ENCODE peak calls at places on chromosomes 6 and 20, in five cellular contexts. One of them, this sample, is unnamed.

GRCh38 chr6:100889351-100889750 is 8.2 kb upstream of the ASCC3 start:
- DNase-seq in stimulated activated CD4-positive, alpha-beta T cell treated with anti-CD3 and anti-CD28 coated beads, Interleukin-12 subunit alpha, Interleukin-12 subunit beta, amount 100 ng/mL, for 4 hours: no peak
- DNase-seq in cardiac muscle cell: no peak
- DNase-seq in tibial artery: no peak
- DNase-seq in hypothalamus: no peak
- DNase-seq in this sample: no peak

GRCh38 chr20:52247548-52247947 is 56.0 kb upstream of the ZFP64 start:
- DNase-seq in cardiac muscle cell: no peak
- DNase-seq in stimulated activated CD4-positive, alpha-beta T cell treated with anti-CD3 and anti-CD28 coated beads, Interleukin-12 subunit alpha, Interleukin-12 subunit beta, amount 100 ng/mL, for 4 hours: no peak
- DNase-seq in tibial artery: no peak
- DNase-seq in hypothalamus: no peak
- DNase-seq in this sample: no peak

GRCh38 chr20:51449498-51450220 is 92.9 kb downstream of the NFATC2 start:
- DNase-seq in stimulated activated CD4-positive, alpha-beta T cell treated with anti-CD3 and anti-CD28 coated beads, Interleukin-12 subunit alpha, Interleukin-12 subunit beta, amount 100 ng/mL, for 4 hours: no peak
- DNase-seq in tibial artery: no peak
- DNase-seq in hypothalamus: no peak
- DNase-seq in cardiac muscle cell: no peak
- DNase-seq in this sample: no peak

GRCh38 chr6:34152042-34152524 is 6.2 kb upstream of the GRM4 start:
- DNase-seq in stimulated activated CD4-positive, alpha-beta T cell treated with anti-CD3 and anti-CD28 coated beads, Interleukin-12 subunit alpha, Interleukin-12 subunit beta, amount 100 ng/mL, for 4 hours: no peak
- DNase-seq in cardiac muscle cell: no peak
- DNase-seq in hypothalamus: no peak
- DNase-seq in tibial artery: no peak
- DNase-seq in this sample: no peak

GRCh38 chr6:143745160-143746133 is 67.7 kb downstream of the PHACTR2 start:
- DNase-seq in stimulated activated CD4-positive, alpha-beta T cell treated with anti-CD3 and anti-CD28 coated beads, Interleukin-12 subunit alpha, Interleukin-12 subunit beta, amount 100 ng/mL, for 4 hours: no peak
- DNase-seq in tibial artery: no peak
- DNase-seq in hypothalamus: no peak
- DNase-seq in cardiac muscle cell: peak
- DNase-seq in this sample: peak

GRCh38 chr6:117497237-117497636 is 14.8 kb downstream of the DCBLD1 start:
- DNase-seq in hypothalamus: no peak
- DNase-seq in tibial artery: no peak
- DNase-seq in cardiac muscle cell: no peak
- DNase-seq in stimulated activated CD4-positive, alpha-beta T cell treated with anti-CD3 and anti-CD28 coated beads, Interleukin-12 subunit alpha, Interleukin-12 subunit beta, amount 100 ng/mL, for 4 hours: no peak
- DNase-seq in this sample: no peak

GRCh38 chr6:125511809-125512341 is 210.1 kb upstream of the HDDC2 start:
- DNase-seq in hypothalamus: no peak
- DNase-seq in stimulated activated CD4-positive, alpha-beta T cell treated with anti-CD3 and anti-CD28 coated beads, Interleukin-12 subunit alpha, Interleukin-12 subunit beta, amount 100 ng/mL, for 4 hours: no peak
- DNase-seq in cardiac muscle cell: peak
- DNase-seq in tibial artery: no peak
- DNase-seq in this sample: peak

GRCh38 chr20:60691966-60692615 is 560.0 kb upstream of the CDH4 start:
- DNase-seq in tibial artery: no peak
- DNase-seq in stimulated activated CD4-positive, alpha-beta T cell treated with anti-CD3 and anti-CD28 coated beads, Interleukin-12 subunit alpha, Interleukin-12 subunit beta, amount 100 ng/mL, for 4 hours: no peak
- DNase-seq in cardiac muscle cell: no peak
- DNase-seq in hypothalamus: no peak
- DNase-seq in this sample: no peak

GRCh38 chr6:99614430-99615161 is 8.0 kb downstream of the PRDM13 start:
- DNase-seq in hypothalamus: no peak
- DNase-seq in tibial artery: no peak
- DNase-seq in cardiac muscle cell: no peak
- DNase-seq in stimulated activated CD4-positive, alpha-beta T cell treated with anti-CD3 and anti-CD28 coated beads, Interleukin-12 subunit alpha, Interleukin-12 subunit beta, amount 100 ng/mL, for 4 hours: no peak
- DNase-seq in this sample: no peak

GRCh38 chr20:32167552-32167951 is 40.0 kb downstream of the PLAGL2 start:
- DNase-seq in stimulated activated CD4-positive, alpha-beta T cell treated with anti-CD3 and anti-CD28 coated beads, Interleukin-12 subunit alpha, Interleukin-12 subunit beta, amount 100 ng/mL, for 4 hours: no peak
- DNase-seq in tibial artery: peak
- DNase-seq in cardiac muscle cell: no peak
- DNase-seq in hypothalamus: no peak
- DNase-seq in this sample: no peak

GRCh38 chr6:139154885-139155547 is 20.1 kb downstream of the HECA start:
- DNase-seq in hypothalamus: no peak
- DNase-seq in tibial artery: no peak
- DNase-seq in stimulated activated CD4-positive, alpha-beta T cell treated with anti-CD3 and anti-CD28 coated beads, Interleukin-12 subunit alpha, Interleukin-12 subunit beta, amount 100 ng/mL, for 4 hours: no peak
- DNase-seq in cardiac muscle cell: no peak
- DNase-seq in this sample: no peak

GRCh38 chr20:2729791-2730190 is 37.2 kb downstream of the EBF4 start:
- DNase-seq in stimulated activated CD4-positive, alpha-beta T cell treated with anti-CD3 and anti-CD28 coated beads, Interleukin-12 subunit alpha, Interleukin-12 subunit beta, amount 100 ng/mL, for 4 hours: no peak
- DNase-seq in hypothalamus: no peak
- DNase-seq in cardiac muscle cell: peak
- DNase-seq in tibial artery: no peak
- DNase-seq in this sample: no peak

GRCh38 chr6:66355471-66355870 is 648.4 kb upstream of the EYS start:
- DNase-seq in cardiac muscle cell: no peak
- DNase-seq in hypothalamus: no peak
- DNase-seq in tibial artery: no peak
- DNase-seq in stimulated activated CD4-positive, alpha-beta T cell treated with anti-CD3 and anti-CD28 coated beads, Interleukin-12 subunit alpha, Interleukin-12 subunit beta, amount 100 ng/mL, for 4 hours: no peak
- DNase-seq in this sample: no peak

GRCh38 chr6:35297541-35298481 is at the start of gene DEF6:
- DNase-seq in hypothalamus: no peak
- DNase-seq in stimulated activated CD4-positive, alpha-beta T cell treated with anti-CD3 and anti-CD28 coated beads, Interleukin-12 subunit alpha, Interleukin-12 subunit beta, amount 100 ng/mL, for 4 hours: peak
- DNase-seq in cardiac muscle cell: peak
- DNase-seq in tibial artery: peak
- DNase-seq in this sample: peak

GRCh38 chr20:59577809-59578601 is 26.3 kb upstream of the PHACTR3 start:
- DNase-seq in cardiac muscle cell: no peak
- DNase-seq in stimulated activated CD4-positive, alpha-beta T cell treated with anti-CD3 and anti-CD28 coated beads, Interleukin-12 subunit alpha, Interleukin-12 subunit beta, amount 100 ng/mL, for 4 hours: no peak
- DNase-seq in tibial artery: no peak
- DNase-seq in hypothalamus: no peak
- DNase-seq in this sample: no peak

GRCh38 chr6:161836643-161837448 is 563.0 kb upstream of the AGPAT4 start:
- DNase-seq in tibial artery: no peak
- DNase-seq in hypothalamus: no peak
- DNase-seq in stimulated activated CD4-positive, alpha-beta T cell treated with anti-CD3 and anti-CD28 coated beads, Interleukin-12 subunit alpha, Interleukin-12 subunit beta, amount 100 ng/mL, for 4 hours: no peak
- DNase-seq in cardiac muscle cell: peak
- DNase-seq in this sample: no peak

GRCh38 chr20:62366370-62367135 is 559 bp downstream of the LAMA5 start:
- DNase-seq in tibial artery: no peak
- DNase-seq in stimulated activated CD4-positive, alpha-beta T cell treated with anti-CD3 and anti-CD28 coated beads, Interleukin-12 subunit alpha, Interleukin-12 subunit beta, amount 100 ng/mL, for 4 hours: no peak
- DNase-seq in cardiac muscle cell: no peak
- DNase-seq in hypothalamus: no peak
- DNase-seq in this sample: no peak

This sample was measured in NCI-H2107.